ENCODE peak calls at places on chromosomes 5 and 9, in seven cellular contexts. N, T, O, G, J, H and X are unnamed samples. For H3K4me1, the result is how much of the 10 kb centered on the place peaks cover.

GRCh38 chr5:145495741-145496140 is 339.4 kb downstream of the PRELID2 start:
- ATAC-seq in N (no peak), T (no peak), O (no peak), G (peak), J (peak), H (no peak), X (peak)

GRCh38 chr5:53359906-53360305 is 120.5 kb upstream of the FST start:
- ATAC-seq in N (no peak), T (no peak), O (no peak), G (no peak), J (peak), H (no peak), X (no peak)

GRCh38 chr5:54401515-54401914 is 54.0 kb upstream of the HSPB3 start:
- ATAC-seq in N (peak), T (no peak), O (no peak), G (no peak), J (no peak), H (peak), X (no peak)

GRCh38 chr5:170360712-170361501 is 28.3 kb downstream of the KCNMB1 start:
- ATAC-seq in N (no peak), T (no peak), O (no peak), G (no peak), J (peak), H (no peak), X (no peak)

GRCh38 chr5:32840606-32841005 is 129.5 kb downstream of the NPR3 start:
- ATAC-seq in N (no peak), T (no peak), O (no peak), G (no peak), J (no peak), H (no peak), X (no peak)

GRCh38 chr9:108184009-108184408 is 671.8 kb downstream of the ACTL7B start:
- ATAC-seq in N (no peak), T (no peak), O (no peak), G (no peak), J (no peak), H (no peak), X (no peak)

GRCh38 chr5:148437249-148437648 is 53.5 kb downstream of the FBXO38 start:
- ATAC-seq in N (no peak), T (no peak), O (no peak), G (no peak), J (no peak), H (no peak), X (no peak)

GRCh38 chr5:76269259-76269958 is 133.7 kb upstream of the IQGAP2 start:
- ATAC-seq in N (peak), T (no peak), O (no peak), G (no peak), J (no peak), H (no peak), X (no peak)

GRCh38 chr9:107049825-107050184 is 186.8 kb downstream of the ZNF462 start:
- ATAC-seq in N (no peak), T (no peak), O (no peak), G (no peak), J (no peak), H (no peak), X (no peak)

GRCh38 chr9:124267271-124267807 is 9.6 kb downstream of the NEK6 start:
- ATAC-seq in N (peak), T (peak), O (no peak), G (peak), J (peak), H (no peak), X (peak)

GRCh38 chr9:137001857-137002645 is 5.7 kb upstream of the CLIC3 start:
- ATAC-seq in N (no peak), T (no peak), O (peak), G (no peak), J (no peak), H (no peak), X (no peak)

GRCh38 chr5:137695651-137696428 is 40.0 kb downstream of the KLHL3 start:
- ATAC-seq in N (no peak), T (no peak), O (no peak), G (no peak), J (peak), H (no peak), X (peak)

GRCh38 chr5:23332650-23333251 is 174.7 kb upstream of the PRDM9 start:
- ATAC-seq in N (peak), T (no peak), O (no peak), G (no peak), J (no peak), H (no peak), X (no peak)

GRCh38 chr5:81360640-81361039 is 33.3 kb downstream of the ACOT12 start:
- ATAC-seq in N (no peak), T (no peak), O (no peak), G (no peak), J (no peak), H (no peak), X (no peak)

GRCh38 chr5:16894236-16895057 is 41.6 kb downstream of the MYO10 start:
- ATAC-seq in N (no peak), T (peak), O (peak), G (peak), J (peak), H (peak), X (no peak)

GRCh38 chr5:78760411-78761169 is 112.0 kb upstream of the LHFPL2 start:
- ATAC-seq in N (no peak), T (no peak), O (no peak), G (peak), J (peak), H (no peak), X (no peak)

GRCh38 chr5:174599992-174600391 is 124.4 kb upstream of the MSX2 start:
- ATAC-seq in N (no peak), T (peak), O (no peak), G (peak), J (peak), H (no peak), X (no peak)

GRCh38 chr5:170266570-170267379 is 30.8 kb downstream of the LCP2 start:
- ATAC-seq in N (no peak), T (peak), O (no peak), G (no peak), J (no peak), H (no peak), X (no peak)

GRCh38 chr9:31677877-31678276 is 706.6 kb upstream of the ACO1 start:
- ATAC-seq in N (no peak), T (no peak), O (no peak), G (no peak), J (no peak), H (no peak), X (no peak)

GRCh38 chr9:106846847-106847246 is 16.1 kb upstream of the ZNF462 start:
- ATAC-seq in N (no peak), T (peak), O (no peak), G (no peak), J (no peak), H (no peak), X (no peak)

GRCh38 chr9:69674112-69674511 is 1.9 kb upstream of the APBA1 start:
- ATAC-seq in N (no peak), T (no peak), O (no peak), G (peak), J (no peak), H (no peak), X (no peak)

GRCh38 chr9:76314321-76314720 is 79.9 kb downstream of the RFK start:
- ATAC-seq in N (no peak), T (no peak), O (no peak), G (no peak), J (no peak), H (no peak), X (no peak)

GRCh38 chr9:112072721-112073553 is 102.2 kb downstream of the SUSD1 start:
- ATAC-seq in N (no peak), T (peak), O (no peak), G (peak), J (no peak), H (peak), X (no peak)

GRCh38 chr9:110040788-110041187 is 167.2 kb downstream of the C9orf152 start:
- ATAC-seq in N (no peak), T (no peak), O (peak), G (no peak), J (peak), H (no peak), X (peak)

GRCh38 chr5:130323804-130324454 is 419.7 kb downstream of the CHSY3 start:
- ATAC-seq in N (peak), T (no peak), O (no peak), G (no peak), J (no peak), H (no peak), X (peak)

GRCh38 chr9:137800196-137801022 is 77.2 kb upstream of the CACNA1B start:
- ATAC-seq in N (no peak), T (no peak), O (no peak), G (no peak), J (no peak), H (no peak), X (no peak)

GRCh38 chr5:10844016-10844415 is 83.0 kb upstream of the DAP start:
- ATAC-seq in N (no peak), T (no peak), O (no peak), G (no peak), J (no peak), H (no peak), X (no peak)

GRCh38 chr9:133112361-133113026 is 8.5 kb downstream of the RALGDS start:
- ATAC-seq in N (peak), T (no peak), O (no peak), G (no peak), J (peak), H (no peak), X (peak)

GRCh38 chr9:14880951-14881465 is 29.2 kb downstream of the FREM1 start:
- ATAC-seq in N (no peak), T (no peak), O (no peak), G (no peak), J (no peak), H (no peak), X (no peak)

GRCh38 chr5:5141625-5142527 is 1.7 kb downstream of the ADAMTS16 start:
- ATAC-seq in N (peak), T (peak), O (peak), G (peak), J (peak), H (peak), X (no peak)

GRCh38 chr5:173229966-173230740 is 4.9 kb downstream of the NKX2-5 start:
- ATAC-seq in N (no peak), T (no peak), O (no peak), G (no peak), J (no peak), H (no peak), X (no peak)

GRCh38 chr9:130043654-130044623 is 950 bp upstream of the FNBP1 start:
- ATAC-seq in N (no peak), T (peak), O (peak), G (no peak), J (peak), H (peak), X (peak)

GRCh38 chr9:70798018-70798417 is 323.4 kb downstream of the TRPM3 start:
- ATAC-seq in N (no peak), T (no peak), O (no peak), G (no peak), J (no peak), H (no peak), X (no peak)

GRCh38 chr9:83334320-83334719 is 203.9 kb downstream of the FRMD3 start:
- ATAC-seq in N (peak), T (peak), O (peak), G (peak), J (peak), H (peak), X (peak)

GRCh38 chr5:136016945-136017530 is 11.8 kb upstream of the TGFBI start:
- ATAC-seq in N (no peak), T (peak), O (no peak), G (peak), J (no peak), H (no peak), X (no peak)

GRCh38 chr5:56286015-56286992 is 53.2 kb upstream of the ANKRD55 start:
- ATAC-seq in N (no peak), T (no peak), O (no peak), G (no peak), J (no peak), H (no peak), X (no peak)

DNA sequence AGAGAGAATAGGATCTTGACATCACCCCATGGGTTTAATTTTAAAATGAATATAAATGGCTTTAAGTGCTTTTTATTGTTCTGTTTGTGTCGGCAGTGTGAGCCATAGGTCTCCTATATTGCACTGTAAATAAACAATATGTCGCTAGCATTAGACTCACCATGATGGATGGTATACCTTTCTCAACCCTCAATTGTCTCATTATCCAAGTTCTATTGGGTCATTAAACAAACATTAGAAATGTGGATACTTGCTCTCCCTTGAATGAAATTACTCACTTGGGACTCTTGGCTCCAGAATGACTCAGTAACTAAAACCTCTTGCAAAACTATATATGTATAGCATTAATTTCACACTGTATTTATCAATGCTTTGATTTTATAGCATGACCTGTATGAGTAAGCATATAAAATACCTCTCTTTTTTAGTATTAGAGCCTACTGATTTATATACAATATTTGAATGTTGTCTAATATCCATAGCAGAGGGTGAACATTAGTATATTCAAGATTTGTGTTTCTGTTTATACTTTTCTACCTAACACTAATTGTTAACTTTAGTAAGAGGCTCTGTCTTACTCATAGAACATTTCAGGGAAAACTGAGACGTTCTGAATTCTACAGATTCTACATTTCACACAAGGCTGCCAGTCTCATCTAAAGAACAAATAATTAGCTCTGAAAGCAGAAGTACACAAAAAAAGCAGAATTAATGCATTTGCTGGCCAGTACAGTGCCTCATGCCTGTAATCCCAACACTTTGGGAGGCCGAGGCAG is 303.8 kb upstream of the PRR16 start:
- ATAC-seq in N (no peak), T (no peak), O (no peak), G (no peak), J (no peak), H (no peak), X (no peak)
- TF ChIP-seq POLR2AphosphoS5 in N (no peak), T (no peak), O (no peak), G (no peak), J (no peak), H (no peak), X (no peak)

GRCh38 chr9:127962278-127962677 is 18.5 kb downstream of the EEIG1 start:
- ATAC-seq in N (no peak), T (no peak), O (no peak), G (no peak), J (no peak), H (no peak), X (no peak)

GRCh38 chr9:127959841-127960409 is 20.9 kb downstream of the EEIG1 start:
- ATAC-seq in N (no peak), T (no peak), O (no peak), G (no peak), J (no peak), H (no peak), X (no peak)

GRCh38 chr9:127961613-127962150 is 19.1 kb downstream of the EEIG1 start:
- ATAC-seq in N (no peak), T (no peak), O (no peak), G (no peak), J (no peak), H (no peak), X (no peak)

GRCh38 chr9:127960410-127961165 is 20.2 kb downstream of the EEIG1 start:
- ATAC-seq in N (no peak), T (no peak), O (no peak), G (no peak), J (no peak), H (peak), X (no peak)

DNA sequence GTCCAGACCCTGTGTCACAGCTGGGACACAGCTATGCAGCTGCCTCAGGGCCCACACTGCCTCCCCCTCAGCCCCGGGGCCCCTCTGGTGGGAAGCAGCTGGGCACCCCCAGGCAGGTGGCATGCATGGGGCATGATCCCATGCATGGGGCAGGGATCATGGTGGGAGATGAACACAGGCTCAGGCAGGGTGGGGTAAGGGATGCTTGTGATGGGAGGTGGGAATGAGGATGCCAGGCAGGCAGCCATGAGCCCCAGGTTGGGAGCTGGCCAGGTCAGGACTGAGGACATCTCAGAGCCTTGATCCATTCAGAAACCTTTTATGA is 19.7 kb downstream of the EEIG1 start:
- ATAC-seq in N (no peak), T (no peak), O (no peak), G (no peak), J (no peak), H (no peak), X (no peak)
- H3K4me1 ChIP-seq in N (under half), T (half or more), O (half or more), G (half or more), J (under half), H (under half), X (under half)

GRCh38 chr9:77865385-77865784 is 166.2 kb downstream of the GNAQ start:
- ATAC-seq in N (peak), T (no peak), O (no peak), G (no peak), J (no peak), H (no peak), X (no peak)
- H3K27ac ChIP-seq in N (no peak), T (no peak), O (no peak), G (no peak), J (no peak), H (no peak), X (no peak)

GRCh38 chr9:20041717-20042116 is 252.9 kb upstream of the SLC24A2 start:
- ATAC-seq in N (no peak), T (no peak), O (no peak), G (no peak), J (no peak), H (no peak), X (no peak)

GRCh38 chr9:20044686-20045085 is 255.8 kb upstream of the SLC24A2 start:
- ATAC-seq in N (no peak), T (no peak), O (no peak), G (no peak), J (no peak), H (no peak), X (no peak)

GRCh38 chr9:20043461-20043860 is 254.6 kb upstream of the SLC24A2 start:
- ATAC-seq in N (peak), T (no peak), O (no peak), G (no peak), J (no peak), H (no peak), X (no peak)

GRCh38 chr9:20042312-20042711 is 253.5 kb upstream of the SLC24A2 start:
- ATAC-seq in N (no peak), T (no peak), O (no peak), G (no peak), J (no peak), H (no peak), X (no peak)

DNA sequence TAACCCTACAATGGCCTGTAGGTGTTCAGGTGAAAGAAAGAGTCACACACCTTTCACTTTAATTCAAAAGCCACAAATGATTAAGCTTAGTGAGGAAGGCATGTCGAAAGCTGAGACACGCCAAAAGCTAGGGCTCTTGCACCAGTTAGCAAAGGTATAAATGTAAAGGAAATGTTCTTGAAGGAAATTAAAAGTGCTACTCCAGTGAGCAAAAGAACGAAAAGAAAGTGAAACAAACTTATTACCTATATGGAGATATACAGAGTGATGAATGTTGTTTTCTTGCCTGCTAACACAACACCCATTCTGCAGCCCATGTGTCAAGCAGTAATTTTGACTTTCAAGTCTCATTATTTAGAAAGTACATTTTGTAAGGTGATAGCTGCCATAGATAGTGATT is 254.2 kb upstream of the SLC24A2 start:
- ATAC-seq in N (peak), T (no peak), O (no peak), G (no peak), J (no peak), H (no peak), X (no peak)
- TF ChIP-seq POLR2AphosphoS5 in N (no peak), T (no peak), O (no peak), G (no peak), J (no peak), H (no peak), X (no peak)

GRCh38 chr5:158435161-158435616 is 576.2 kb upstream of the CLINT1 start:
- ATAC-seq in N (peak), T (no peak), O (peak), G (no peak), J (no peak), H (no peak), X (no peak)
- H3K4me1 ChIP-seq in N (under half), T (under half), O (under half), G (under half), J (under half), H (under half), X (under half)